ENCODE peak calls at places on chromosome 21, in eight cellular contexts. E is IMR-90, Q is right cardiac atrium, T is H7, A is AG09309, B is AG04449, C is HFF-Myc, S is suprapubic skin. X is an unnamed sample.

GRCh38 chr21:36132691-36133090 is 2.2 kb upstream of the CBR3 start:
- DNase-seq in E (no peak), A (no peak), Q (no peak), C (no peak), S (no peak), B (no peak), T (no peak), X (no peak)

GRCh38 chr21:36661511-36662309 is 37.2 kb upstream of the SIM2 start:
- DNase-seq in Q (no peak), T (peak), A (no peak), E (peak), S (no peak), B (no peak), C (no peak), X (peak)

GRCh38 chr21:27424601-27425000 is 457.7 kb upstream of the ADAMTS5 start:
- DNase-seq in A (no peak), S (no peak), E (peak), Q (no peak), C (no peak), T (no peak), B (no peak), X (no peak)

GRCh38 chr21:41369105-41369914 is 7.5 kb downstream of the MX2 start:
- DNase-seq in S (no peak), Q (peak), T (peak), A (no peak), C (no peak), B (no peak), E (no peak), X (no peak)

GRCh38 chr21:29656504-29657227 is 283.1 kb downstream of the GRIK1 start:
- DNase-seq in T (no peak), S (no peak), Q (no peak), E (peak), C (peak), A (peak), B (peak), X (peak)

GRCh38 chr21:41133896-41134522 is 34.0 kb upstream of the BACE2 start:
- DNase-seq in C (peak), T (peak), Q (no peak), S (no peak), E (peak), A (peak), B (no peak), X (peak)

GRCh38 chr21:43318841-43319781 is 107.8 kb downstream of the SIK1 start:
- DNase-seq in S (no peak), E (peak), T (no peak), B (no peak), Q (peak), A (no peak), C (no peak), X (no peak)

GRCh38 chr21:35102488-35103407 is 53.6 kb upstream of the RUNX1 start:
- DNase-seq in E (peak), Q (no peak), T (no peak), A (no peak), B (no peak), S (no peak), C (no peak), X (no peak)

GRCh38 chr21:28633803-28634572 is 358.7 kb downstream of the LTN1 start:
- DNase-seq in B (peak), C (no peak), A (peak), E (peak), S (no peak), T (no peak), Q (peak), X (no peak)

GRCh38 chr21:43467785-43468184 is 40.9 kb upstream of the SIK1 start:
- DNase-seq in B (no peak), S (peak), Q (no peak), E (no peak), T (no peak), C (no peak), A (no peak), X (no peak)

GRCh38 chr21:29238967-29239289 is 59.8 kb upstream of the BACH1 start:
- DNase-seq in A (no peak), S (no peak), B (peak), T (no peak), C (no peak), Q (no peak), E (peak), X (no peak)

GRCh38 chr21:43697758-43698643 is 20.9 kb upstream of the PDXK start:
- DNase-seq in Q (no peak), B (no peak), C (no peak), T (no peak), A (no peak), E (peak), S (no peak), X (no peak)

DNA sequence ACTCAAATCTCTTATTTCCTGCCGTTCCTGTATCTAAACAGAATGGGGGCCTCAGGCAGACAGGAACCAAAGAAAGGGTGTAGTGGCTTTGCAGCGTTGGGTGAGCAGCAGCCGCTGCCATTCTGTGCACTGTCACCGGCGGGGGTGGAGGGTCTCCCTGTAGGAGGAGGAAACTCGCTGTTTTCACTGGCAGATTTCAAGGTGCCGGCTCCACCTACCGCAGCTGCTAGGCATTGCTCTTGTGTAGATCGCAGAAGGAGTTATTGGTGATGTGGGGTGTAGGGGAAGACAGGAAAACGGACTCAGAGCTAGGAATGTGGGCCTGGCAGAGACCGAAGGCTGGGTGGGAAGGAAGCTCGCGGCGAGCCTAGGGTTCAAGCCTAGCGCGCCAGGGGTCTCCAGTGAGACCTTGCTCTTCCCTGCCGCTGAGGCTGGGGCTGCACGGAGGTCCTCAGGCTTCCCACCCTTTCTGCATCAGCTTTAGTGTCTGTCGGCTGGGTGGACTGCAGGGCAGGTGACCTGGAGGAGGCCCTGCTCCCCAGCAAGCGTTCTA is 20.8 kb downstream of the ATP5PO start:
- DNase-seq in Q (peak), A (peak), T (peak), S (peak), E (peak), C (peak), B (peak), X (peak)
- H3K4me3 ChIP-seq in Q (peak), A (peak), T (peak), S (peak), E (peak), C (peak), B (peak), X (no peak)

GRCh38 chr21:38825901-38826300 is 20.2 kb downstream of the ETS2 start:
- DNase-seq in S (no peak), T (no peak), A (no peak), C (no peak), B (no peak), Q (no peak), E (no peak), X (no peak)

GRCh38 chr21:38825269-38825668 is 19.5 kb downstream of the ETS2 start:
- DNase-seq in C (no peak), Q (no peak), B (no peak), T (no peak), A (no peak), E (no peak), S (no peak), X (no peak)

GRCh38 chr21:38822754-38823374 is 17.1 kb downstream of the ETS2 start:
- DNase-seq in B (no peak), E (no peak), Q (no peak), A (no peak), S (no peak), T (no peak), C (no peak), X (no peak)

GRCh38 chr21:38823737-38824123 is 18.0 kb downstream of the ETS2 start:
- DNase-seq in Q (no peak), S (no peak), A (no peak), T (no peak), E (no peak), B (no peak), C (no peak), X (no peak)

GRCh38 chr21:38824124-38824822 is 18.5 kb downstream of the ETS2 start:
- DNase-seq in S (no peak), T (no peak), C (peak), E (peak), Q (no peak), B (no peak), A (no peak), X (no peak)
- H3K4me3 ChIP-seq in S (no peak), T (no peak), C (no peak), E (peak), Q (no peak), B (no peak), A (no peak), X (no peak)

DNA sequence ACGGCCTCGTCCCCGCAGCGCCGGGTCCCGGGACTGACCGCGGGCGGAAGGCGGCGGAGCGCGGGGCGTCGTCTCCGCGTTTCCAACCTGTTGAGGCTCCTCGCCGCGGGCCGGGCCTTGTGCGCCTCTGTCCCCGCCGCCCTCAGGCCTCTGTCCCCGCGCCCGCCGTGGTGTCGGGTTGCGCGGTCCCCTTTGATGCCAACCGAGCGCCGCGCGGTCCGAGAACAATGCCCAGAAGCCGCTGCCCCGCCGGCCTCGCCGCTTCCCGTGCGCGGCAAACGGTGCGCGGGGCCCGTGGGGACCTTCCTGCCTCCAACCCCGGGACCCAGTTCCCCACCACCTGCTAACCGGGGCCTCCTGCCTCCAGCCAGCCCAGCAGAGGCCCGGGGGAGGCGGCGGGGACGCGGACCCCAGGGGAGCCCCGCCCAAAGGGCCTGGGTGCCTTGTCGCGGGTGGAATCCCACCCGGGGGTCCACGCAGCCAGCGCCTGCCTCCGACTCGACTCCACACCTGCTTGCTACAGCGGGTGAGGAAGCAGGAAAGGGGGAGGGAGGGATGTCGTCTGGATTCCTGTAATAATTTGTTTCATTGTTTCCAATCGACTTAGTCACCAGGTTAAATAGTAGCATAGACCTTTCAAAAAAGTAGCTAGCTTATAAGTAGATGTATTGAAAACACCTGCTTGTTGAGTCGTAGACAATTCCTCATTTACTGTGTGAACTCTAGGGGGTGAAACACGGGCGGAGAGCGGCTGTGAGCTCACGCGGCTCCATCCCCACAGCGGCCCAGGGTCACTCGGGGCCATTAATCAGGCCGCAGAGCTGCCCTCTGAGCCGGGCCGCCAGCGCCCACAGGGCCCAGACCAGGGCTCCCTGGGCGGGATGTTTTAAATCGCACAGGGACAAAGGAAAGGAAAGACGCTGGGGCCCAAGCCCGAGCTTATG is 1.1 kb downstream of the COL18A1 start:
- DNase-seq in C (no peak), B (no peak), A (no peak), S (no peak), T (peak), Q (peak), E (peak), X (no peak)
- H3K4me3 ChIP-seq in C (peak), B (peak), A (peak), S (peak), T (peak), Q (peak), E (peak), X (peak)

DNA sequence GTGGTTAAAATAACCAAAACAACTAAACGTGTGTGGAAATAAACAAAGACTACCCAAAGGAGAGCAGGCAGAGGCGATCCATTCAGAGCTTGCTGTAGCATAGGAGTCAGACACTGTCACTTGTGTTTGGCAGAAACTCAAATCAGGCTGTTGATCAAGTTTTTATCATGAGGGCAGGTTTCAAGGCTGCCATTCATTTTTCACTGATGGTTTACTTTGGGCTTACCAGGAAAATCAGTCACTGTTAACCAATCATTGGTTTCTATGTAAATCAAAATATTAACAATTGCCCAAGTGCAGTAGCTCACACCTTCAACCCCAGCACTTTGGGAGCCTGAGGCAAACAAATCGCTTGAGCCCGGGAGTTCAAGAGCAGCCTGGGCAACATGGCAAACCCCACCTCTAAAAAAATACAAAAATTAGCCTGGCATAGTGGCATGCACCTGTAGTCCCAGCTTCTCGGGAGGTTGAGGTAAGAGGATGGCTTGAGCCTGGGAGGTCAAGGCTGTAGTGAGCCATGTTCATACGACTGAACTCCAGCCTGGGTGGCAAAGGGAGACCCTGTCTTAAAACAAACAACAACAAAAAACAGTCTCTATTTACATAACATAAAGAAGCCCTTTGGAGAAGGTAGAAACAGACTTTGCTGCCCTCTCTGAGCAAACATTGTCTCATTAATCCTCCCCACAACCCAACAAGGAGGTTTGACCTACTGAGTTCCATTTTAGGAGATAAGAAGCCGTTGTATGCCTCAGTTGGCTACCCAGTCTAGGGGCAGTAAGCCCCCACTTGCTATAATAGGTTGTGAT is 21.1 kb upstream of the ETS2 start:
- DNase-seq in S (no peak), Q (no peak), T (no peak), B (no peak), C (no peak), A (no peak), E (no peak), X (no peak)
- H3K4me3 ChIP-seq in S (no peak), Q (no peak), T (no peak), B (no peak), C (no peak), A (no peak), E (no peak), X (no peak)

GRCh38 chr21:16330340-16331319 is 600.8 kb downstream of the USP25 start:
- DNase-seq in T (no peak), E (peak), Q (no peak), A (peak), B (peak), S (no peak), C (peak), X (peak)
- H3K4me3 ChIP-seq in T (no peak), E (no peak), Q (peak), A (no peak), B (no peak), S (no peak), C (no peak), X (no peak)

GRCh38 chr21:33234618-33235520 is 5.1 kb downstream of the IFNAR2 start:
- DNase-seq in A (no peak), B (no peak), C (no peak), T (no peak), E (no peak), S (no peak), Q (no peak), X (no peak)

GRCh38 chr21:33231526-33231925 is 1.8 kb downstream of the IFNAR2 start:
- DNase-seq in B (no peak), C (no peak), S (no peak), A (no peak), E (no peak), T (no peak), Q (no peak), X (no peak)

GRCh38 chr21:33230518-33231324 is 983 bp downstream of the IFNAR2 start:
- DNase-seq in Q (peak), S (peak), A (no peak), T (peak), C (no peak), E (peak), B (peak), X (peak)

GRCh38 chr21:33229776-33230517 is at the start of gene IFNAR2:
- DNase-seq in B (no peak), E (peak), S (peak), T (peak), A (no peak), Q (peak), C (no peak), X (no peak)

GRCh38 chr21:33232640-33233039 is 2.9 kb downstream of the IFNAR2 start:
- DNase-seq in B (no peak), A (no peak), Q (no peak), E (no peak), T (no peak), S (no peak), C (no peak), X (no peak)
- H3K4me3 ChIP-seq in B (no peak), A (no peak), Q (no peak), E (no peak), T (no peak), S (no peak), C (no peak), X (no peak)

GRCh38 chr21:45952974-45953373 is 28.6 kb upstream of the COL6A1 start:
- DNase-seq in T (no peak), B (no peak), Q (no peak), C (no peak), E (no peak), S (peak), A (no peak), X (no peak)

GRCh38 chr21:45948576-45949141 is 32.9 kb upstream of the COL6A1 start:
- DNase-seq in S (peak), T (peak), Q (no peak), A (no peak), C (no peak), B (no peak), E (no peak), X (no peak)

GRCh38 chr21:45949928-45950739 is 31.4 kb upstream of the COL6A1 start:
- DNase-seq in A (no peak), Q (no peak), B (no peak), T (peak), C (no peak), S (peak), E (no peak), X (no peak)

GRCh38 chr21:45951676-45952075 is 29.9 kb upstream of the COL6A1 start:
- DNase-seq in S (peak), T (no peak), A (no peak), E (no peak), C (no peak), Q (no peak), B (no peak), X (no peak)

GRCh38 chr21:45950740-45951515 is 30.6 kb upstream of the COL6A1 start:
- DNase-seq in E (peak), S (peak), Q (peak), C (no peak), B (no peak), T (peak), A (no peak), X (no peak)
- H3K4me3 ChIP-seq in E (no peak), S (peak), Q (no peak), C (no peak), B (no peak), T (no peak), A (no peak), X (no peak)

GRCh38 chr21:15060776-15061175 is 4.0 kb downstream of the NRIP1 start:
- DNase-seq in A (no peak), S (no peak), C (no peak), T (no peak), B (no peak), E (peak), Q (no peak), X (no peak)

GRCh38 chr21:15058718-15059316 is 6.0 kb downstream of the NRIP1 start:
- DNase-seq in T (no peak), B (no peak), C (no peak), A (no peak), S (no peak), Q (no peak), E (peak), X (no peak)

GRCh38 chr21:15057290-15057689 is 7.5 kb downstream of the NRIP1 start:
- DNase-seq in C (no peak), B (no peak), E (no peak), S (no peak), Q (no peak), T (peak), A (no peak), X (no peak)

GRCh38 chr21:15061284-15061683 is 3.5 kb downstream of the NRIP1 start:
- DNase-seq in S (no peak), T (no peak), Q (no peak), A (no peak), C (no peak), B (no peak), E (no peak), X (no peak)

GRCh38 chr21:15059397-15059796 is 5.4 kb downstream of the NRIP1 start:
- DNase-seq in Q (no peak), T (no peak), B (no peak), C (no peak), S (no peak), E (no peak), A (no peak), X (no peak)
- H3K4me3 ChIP-seq in Q (no peak), T (no peak), B (no peak), C (peak), S (no peak), E (no peak), A (no peak), X (no peak)